ENCODE peak calls at places on chromosomes 12 and 14, in four cellular contexts. One of them, this sample, is unnamed.

GRCh38 chr14:44795725-44796124 is 166.0 kb downstream of the KLHL28 start:
- DNase-seq in EL: no peak
- DNase-seq in suprapubic skin: no peak
- DNase-seq in GM23248: no peak
- DNase-seq in this sample: no peak

GRCh38 chr12:119446459-119446858 is 111.9 kb downstream of the CCDC60 start:
- DNase-seq in suprapubic skin: no peak
- DNase-seq in EL: peak
- DNase-seq in GM23248: peak
- DNase-seq in this sample: no peak

GRCh38 chr14:61889914-61890351 is 127.7 kb downstream of the SNAPC1 start:
- DNase-seq in GM23248: no peak
- DNase-seq in EL: no peak
- DNase-seq in suprapubic skin: no peak
- DNase-seq in this sample: peak

GRCh38 chr12:12180575-12180974 is 86.3 kb downstream of the LRP6 start:
- DNase-seq in suprapubic skin: no peak
- DNase-seq in EL: no peak
- DNase-seq in GM23248: peak
- DNase-seq in this sample: no peak

GRCh38 chr14:95504135-95505029 is 12.1 kb downstream of the SYNE3 start:
- DNase-seq in EL: peak
- DNase-seq in GM23248: peak
- DNase-seq in suprapubic skin: no peak
- DNase-seq in this sample: no peak

GRCh38 chr12:132835076-132835870 is 6.6 kb upstream of the GOLGA3 start:
- DNase-seq in EL: no peak
- DNase-seq in suprapubic skin: no peak
- DNase-seq in GM23248: no peak
- DNase-seq in this sample: no peak

GRCh38 chr12:119069029-119069731 is 87.8 kb downstream of the SRRM4 start:
- DNase-seq in GM23248: no peak
- DNase-seq in EL: no peak
- DNase-seq in suprapubic skin: no peak
- DNase-seq in this sample: no peak

GRCh38 chr12:10721654-10722501 is 1.2 kb downstream of the YBX3 start:
- DNase-seq in GM23248: peak
- DNase-seq in EL: peak
- DNase-seq in suprapubic skin: peak
- DNase-seq in this sample: peak

GRCh38 chr14:93301821-93302447 is 30.9 kb downstream of the BTBD7 start:
- DNase-seq in suprapubic skin: no peak
- DNase-seq in EL: peak
- DNase-seq in GM23248: no peak
- DNase-seq in this sample: no peak

GRCh38 chr12:48817957-48818830 is at the start of gene CACNB3:
- DNase-seq in suprapubic skin: peak
- DNase-seq in GM23248: peak
- DNase-seq in EL: peak
- DNase-seq in this sample: peak

GRCh38 chr12:1488908-1489381 is 105.4 kb downstream of the FBXL14 start:
- DNase-seq in EL: peak
- DNase-seq in suprapubic skin: no peak
- DNase-seq in GM23248: peak
- DNase-seq in this sample: no peak

GRCh38 chr14:90551733-90552464 is 155.1 kb downstream of the CALM1 start:
- DNase-seq in EL: no peak
- DNase-seq in GM23248: no peak
- DNase-seq in suprapubic skin: no peak
- DNase-seq in this sample: no peak

GRCh38 chr12:57740656-57741412 is 2.3 kb upstream of the AGAP2 start:
- DNase-seq in suprapubic skin: no peak
- DNase-seq in EL: no peak
- DNase-seq in GM23248: no peak
- DNase-seq in this sample: peak

GRCh38 chr14:48125654-48126053 is 450.2 kb upstream of the MDGA2 start:
- DNase-seq in GM23248: no peak
- DNase-seq in suprapubic skin: no peak
- DNase-seq in EL: no peak
- DNase-seq in this sample: no peak

GRCh38 chr14:35689000-35689460 is 120.1 kb downstream of the RALGAPA1 start:
- DNase-seq in EL: no peak
- DNase-seq in GM23248: no peak
- DNase-seq in suprapubic skin: no peak
- DNase-seq in this sample: no peak

GRCh38 chr12:131357920-131358319 is 353.0 kb upstream of the SFSWAP start:
- DNase-seq in EL: no peak
- DNase-seq in GM23248: no peak
- DNase-seq in suprapubic skin: peak
- DNase-seq in this sample: no peak

GRCh38 chr12:51871126-51871525 is 16.8 kb upstream of the ANKRD33 start:
- DNase-seq in EL: no peak
- DNase-seq in suprapubic skin: no peak
- DNase-seq in GM23248: no peak
- DNase-seq in this sample: no peak

GRCh38 chr14:103528158-103528511 is 861 bp upstream of the TRMT61A start:
- DNase-seq in EL: peak
- DNase-seq in suprapubic skin: no peak
- DNase-seq in GM23248: peak
- DNase-seq in this sample: no peak

GRCh38 chr12:31035944-31036665 is 37.6 kb upstream of the DDX11 start:
- DNase-seq in GM23248: peak
- DNase-seq in EL: peak
- DNase-seq in suprapubic skin: no peak
- DNase-seq in this sample: no peak

GRCh38 chr14:68040633-68041369 is 221.2 kb downstream of the RAD51B start:
- DNase-seq in EL: no peak
- DNase-seq in suprapubic skin: no peak
- DNase-seq in GM23248: no peak
- DNase-seq in this sample: no peak

GRCh38 chr12:104063712-104064030 is 660 bp upstream of the HCFC2 start:
- DNase-seq in EL: no peak
- DNase-seq in GM23248: no peak
- DNase-seq in suprapubic skin: no peak
- DNase-seq in this sample: no peak

GRCh38 chr12:107514887-107515445 is 170.6 kb upstream of the PWP1 start:
- DNase-seq in EL: no peak
- DNase-seq in suprapubic skin: no peak
- DNase-seq in GM23248: peak
- DNase-seq in this sample: no peak

GRCh38 chr12:51907083-51907863 is at the start of gene ACVRL1:
- DNase-seq in suprapubic skin: no peak
- DNase-seq in EL: peak
- DNase-seq in GM23248: peak
- DNase-seq in this sample: peak

GRCh38 chr12:10098762-10099161 is at the start of gene CLEC1A:
- DNase-seq in GM23248: no peak
- DNase-seq in EL: no peak
- DNase-seq in suprapubic skin: no peak
- DNase-seq in this sample: no peak

GRCh38 chr14:44657688-44658388 is 150.8 kb upstream of the FSCB start:
- DNase-seq in suprapubic skin: no peak
- DNase-seq in EL: no peak
- DNase-seq in GM23248: no peak
- DNase-seq in this sample: no peak

GRCh38 chr12:114875323-114875722 is 191.3 kb upstream of the TBX3 start:
- DNase-seq in GM23248: no peak
- DNase-seq in EL: no peak
- DNase-seq in suprapubic skin: no peak
- DNase-seq in this sample: no peak

GRCh38 chr12:58539295-58539694 is 381.0 kb downstream of the LRIG3 start:
- DNase-seq in GM23248: no peak
- DNase-seq in EL: no peak
- DNase-seq in suprapubic skin: no peak
- DNase-seq in this sample: no peak

GRCh38 chr14:37202265-37202664 is 4.5 kb downstream of the MIPOL1 start:
- DNase-seq in EL: peak
- DNase-seq in suprapubic skin: no peak
- DNase-seq in GM23248: peak
- DNase-seq in this sample: no peak

GRCh38 chr12:94536040-94536965 is 76.6 kb upstream of the CEP83 start:
- DNase-seq in GM23248: no peak
- DNase-seq in EL: no peak
- DNase-seq in suprapubic skin: no peak
- DNase-seq in this sample: no peak

GRCh38 chr12:104317538-104318210 is 14.1 kb downstream of the EID3 start:
- DNase-seq in EL: no peak
- DNase-seq in suprapubic skin: no peak
- DNase-seq in GM23248: no peak
- DNase-seq in this sample: no peak

GRCh38 chr12:113049976-113050742 is 6.4 kb upstream of the DTX1 start:
- DNase-seq in suprapubic skin: no peak
- DNase-seq in EL: peak
- DNase-seq in GM23248: peak
- DNase-seq in this sample: no peak

GRCh38 chr12:24839268-24839791 is 109.6 kb downstream of the BCAT1 start:
- DNase-seq in GM23248: peak
- DNase-seq in EL: no peak
- DNase-seq in suprapubic skin: no peak
- DNase-seq in this sample: peak